ENCODE peak calls at places on chromosomes 6 and 20, in four cellular contexts. T is ascending aorta, I is mammary epithelial cell, N is right lobe of liver. B is an unnamed sample.

GRCh38 chr6:69233195-69233524 is 563.6 kb downstream of the LMBRD1 start:
- DNase-seq in N (no peak), T (no peak), I (no peak), B (no peak)

GRCh38 chr6:168905451-168906090 is 348.1 kb downstream of the THBS2 start:
- DNase-seq in N (no peak), I (peak), T (no peak), B (peak)

GRCh38 chr6:43877463-43878126 is 107.6 kb downstream of the VEGFA start:
- DNase-seq in T (no peak), N (no peak), I (no peak), B (no peak)

GRCh38 chr6:446418-447366 is 55.1 kb downstream of the IRF4 start:
- DNase-seq in I (no peak), N (no peak), T (no peak), B (no peak)

GRCh38 chr20:38732981-38733380 is 8.7 kb downstream of the SLC32A1 start:
- DNase-seq in N (no peak), T (no peak), I (no peak), B (no peak)

GRCh38 chr6:142784344-142784743 is 160.6 kb downstream of the HIVEP2 start:
- DNase-seq in N (no peak), I (no peak), T (no peak), B (no peak)

GRCh38 chr6:83057705-83058321 is 7.8 kb downstream of the UBE3D start:
- DNase-seq in I (peak), N (peak), T (no peak), B (peak)

GRCh38 chr6:84093405-84094049 is 60.0 kb downstream of the MRAP2 start:
- DNase-seq in N (no peak), T (no peak), I (no peak), B (no peak)

GRCh38 chr6:119207327-119207726 is 128.9 kb upstream of the FAM184A start:
- DNase-seq in I (no peak), T (no peak), N (no peak), B (no peak)

GRCh38 chr6:2947424-2947823 is 23.9 kb downstream of the SERPINB6 start:
- DNase-seq in N (no peak), T (no peak), I (no peak), B (no peak)

GRCh38 chr6:1713016-1713600 is 103.4 kb downstream of the FOXC1 start:
- DNase-seq in N (no peak), I (no peak), T (no peak), B (no peak)

GRCh38 chr20:2652724-2653510 is 485 bp downstream of the NOP56 start:
- DNase-seq in T (peak), N (no peak), I (peak), B (no peak)

GRCh38 chr20:15875446-15875845 is 697.8 kb downstream of the KIF16B start:
- DNase-seq in I (no peak), T (no peak), N (no peak), B (no peak)

GRCh38 chr6:87929843-87930288 is 117.8 kb upstream of the SPACA1 start:
- DNase-seq in N (peak), T (peak), I (peak), B (peak)

GRCh38 chr6:37135835-37136694 is 33.9 kb upstream of the PIM1 start:
- DNase-seq in N (peak), T (no peak), I (peak), B (peak)

GRCh38 chr6:37134622-37135191 is 35.2 kb upstream of the PIM1 start:
- DNase-seq in I (peak), T (peak), N (peak), B (peak)

GRCh38 chr20:50635676-50636600 is 55.4 kb downstream of the RIPOR3 start:
- DNase-seq in I (no peak), T (peak), N (peak), B (peak)

GRCh38 chr6:31402324-31403282 is 792 bp upstream of the MICA start:
- DNase-seq in N (no peak), I (no peak), T (no peak), B (peak)

GRCh38 chr6:29737707-29738630 is 14.7 kb downstream of the HLA-F start:
- DNase-seq in T (peak), I (peak), N (peak), B (peak)

GRCh38 chr6:146582857-146583256 is 15.9 kb upstream of the ADGB start:
- DNase-seq in N (peak), T (peak), I (no peak), B (peak)

GRCh38 chr6:163356324-163356723 is 58.2 kb upstream of the QKI start:
- DNase-seq in T (peak), N (peak), I (peak), B (peak)

GRCh38 chr20:8749986-8750385 is 318.9 kb upstream of the PLCB4 start:
- DNase-seq in T (no peak), N (no peak), I (no peak), B (no peak)

GRCh38 chr6:9621276-9621675 is 793.6 kb downstream of the TFAP2A start:
- DNase-seq in I (peak), N (no peak), T (no peak), B (peak)

GRCh38 chr20:35978041-35978513 is 9.7 kb downstream of the CNBD2 start:
- DNase-seq in T (no peak), I (no peak), N (no peak), B (peak)

GRCh38 chr6:102995491-102995890 is 1602.0 kb downstream of the GRIK2 start:
- DNase-seq in T (no peak), I (no peak), N (no peak), B (no peak)
- TF ChIP-seq CTCF in T (no peak), I (no peak), N (no peak), B (no peak)

DNA sequence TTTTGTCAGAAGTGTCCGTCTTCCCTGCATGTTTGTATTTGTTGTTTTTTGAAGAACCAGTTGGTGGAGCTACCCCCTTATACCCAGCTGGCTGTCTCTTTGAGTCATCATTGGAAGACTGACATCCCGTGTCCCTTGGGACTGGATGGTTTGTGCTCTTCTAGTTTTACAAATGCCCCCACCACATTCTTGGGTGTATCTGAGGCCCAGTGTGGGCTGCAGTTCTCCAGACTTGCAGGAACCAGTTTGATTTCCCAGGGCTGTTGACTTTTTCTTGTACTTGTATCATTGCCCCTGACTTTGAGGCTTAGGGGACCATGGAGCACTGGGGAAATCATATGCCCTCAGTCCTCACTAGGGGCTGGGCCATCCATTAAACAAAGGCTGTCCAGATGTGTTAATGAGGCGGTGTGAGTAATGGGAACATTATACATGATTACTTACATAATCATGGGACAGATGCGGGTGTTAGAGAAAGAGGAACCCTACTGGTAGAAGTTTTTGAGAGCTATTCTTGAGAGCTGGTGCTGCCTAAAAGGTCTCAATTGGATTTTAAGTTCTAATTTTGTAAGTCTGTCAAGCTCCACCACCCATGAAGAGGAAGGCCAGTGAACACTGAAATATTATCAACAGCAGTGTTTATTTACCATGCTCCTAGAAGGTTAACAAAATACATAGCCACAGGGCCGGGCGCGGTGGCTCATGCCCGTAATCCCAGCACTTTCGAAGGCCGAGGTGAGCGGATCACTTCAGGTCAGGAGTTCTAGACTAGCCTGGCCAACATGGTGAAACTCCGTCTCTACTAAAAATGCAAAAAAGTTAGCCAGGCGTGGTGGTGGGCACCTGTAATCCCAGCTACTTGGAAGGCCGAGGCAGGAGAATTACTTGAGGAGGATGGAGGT is 8.5 kb downstream of the JARID2 start:
- DNase-seq in I (no peak), N (no peak), T (no peak), B (peak)
- TF ChIP-seq CTCF in I (no peak), N (peak), T (no peak), B (peak)

GRCh38 chr20:210809-211502 is 16.1 kb upstream of the DEFB129 start:
- DNase-seq in T (no peak), I (no peak), N (no peak), B (no peak)

GRCh38 chr20:214383-214782 is 12.7 kb upstream of the DEFB129 start:
- DNase-seq in T (no peak), I (no peak), N (no peak), B (no peak)

GRCh38 chr20:208937-209566 is 18.0 kb upstream of the DEFB129 start:
- DNase-seq in N (no peak), T (no peak), I (peak), B (peak)
- TF ChIP-seq CTCF in N (peak), T (peak), I (peak), B (peak)

GRCh38 chr6:57177545-57178225 is 5.6 kb downstream of the BAG2 start:
- DNase-seq in N (no peak), I (no peak), T (peak), B (no peak)
- TF ChIP-seq CTCF in N (no peak), I (no peak), T (no peak), B (no peak)

GRCh38 chr6:106782524-106783265 is 153.3 kb downstream of the QRSL1 start:
- DNase-seq in I (no peak), T (no peak), N (no peak), B (no peak)

GRCh38 chr6:106773956-106774629 is 144.7 kb downstream of the QRSL1 start:
- DNase-seq in T (no peak), I (no peak), N (no peak), B (no peak)

GRCh38 chr6:106773482-106773881 is 144.1 kb downstream of the QRSL1 start:
- DNase-seq in N (no peak), I (peak), T (no peak), B (no peak)

GRCh38 chr6:106783631-106784566 is 154.5 kb downstream of the QRSL1 start:
- DNase-seq in T (no peak), N (no peak), I (peak), B (peak)

GRCh38 chr6:106778943-106779342 is 149.6 kb downstream of the QRSL1 start:
- DNase-seq in N (no peak), T (no peak), I (no peak), B (no peak)
- TF ChIP-seq CTCF in N (no peak), T (no peak), I (no peak), B (no peak)

DNA sequence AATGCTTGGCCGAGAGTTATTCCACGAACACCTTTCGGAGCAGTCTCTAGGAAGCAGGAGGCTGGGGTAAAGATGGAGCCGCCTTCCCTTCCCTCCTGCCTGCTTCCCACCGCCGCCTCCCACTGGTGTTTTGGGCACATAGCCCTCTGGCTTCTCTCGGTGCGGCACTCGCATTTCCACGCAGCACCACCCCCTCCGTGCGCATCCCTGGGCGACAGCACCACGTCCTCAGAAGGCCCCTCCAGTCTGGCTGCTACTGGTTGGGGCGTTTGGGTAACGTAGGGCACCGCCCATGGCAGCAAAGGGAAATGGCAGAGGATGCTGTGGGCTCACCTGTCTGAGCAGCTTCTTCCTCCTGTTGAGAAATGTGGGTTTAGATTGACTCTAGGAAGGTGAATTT is 2.4 kb downstream of the COL20A1 start:
- DNase-seq in I (no peak), N (no peak), T (no peak), B (no peak)
- TF ChIP-seq CTCF in I (no peak), N (no peak), T (no peak), B (no peak)

GRCh38 chr6:136410201-136411027 is 120.8 kb upstream of the BCLAF1 start:
- DNase-seq in N (no peak), T (no peak), I (no peak), B (no peak)
- TF ChIP-seq CTCF in N (no peak), T (no peak), I (no peak), B (no peak)

GRCh38 chr6:136035378-136036070 is 184.0 kb downstream of the PDE7B start:
- DNase-seq in T (no peak), N (no peak), I (no peak), B (peak)

GRCh38 chr6:136034422-136034821 is 182.9 kb downstream of the PDE7B start:
- DNase-seq in T (no peak), I (no peak), N (no peak), B (no peak)

GRCh38 chr6:136036071-136036380 is 184.5 kb downstream of the PDE7B start:
- DNase-seq in I (no peak), T (no peak), N (no peak), B (no peak)

GRCh38 chr6:136030131-136030530 is 178.6 kb downstream of the PDE7B start:
- DNase-seq in N (no peak), T (no peak), I (no peak), B (no peak)

DNA sequence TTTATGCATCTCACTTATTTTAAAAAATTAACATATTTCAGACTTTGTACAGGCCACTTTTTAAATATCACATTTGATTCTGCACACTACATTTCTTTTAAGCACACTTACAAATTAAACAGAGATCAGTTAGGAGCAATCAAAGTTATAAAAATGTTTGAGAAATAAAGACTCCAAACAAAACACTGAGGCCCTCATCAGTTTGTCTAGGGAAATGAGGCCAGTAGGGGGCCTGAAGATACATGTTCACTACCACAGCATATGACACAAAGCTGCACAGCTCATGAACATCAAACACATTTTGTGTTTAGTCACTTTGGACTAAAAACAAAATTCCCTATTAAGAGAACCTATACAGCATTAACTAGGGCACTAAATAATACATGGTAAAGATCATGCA is 180.5 kb downstream of the PDE7B start:
- DNase-seq in N (no peak), I (no peak), T (no peak), B (peak)
- TF ChIP-seq CTCF in N (peak), I (peak), T (no peak), B (peak)

GRCh38 chr6:138278326-138278725 is 60.0 kb upstream of the PBOV1 start:
- DNase-seq in N (peak), T (no peak), I (no peak), B (peak)
- TF ChIP-seq CTCF in N (peak), T (no peak), I (peak), B (no peak)

GRCh38 chr6:138987299-138987642 is 782 bp downstream of the REPS1 start:
- DNase-seq in I (peak), N (peak), T (no peak), B (no peak)

GRCh38 chr6:138986578-138986977 is 1.5 kb downstream of the REPS1 start:
- DNase-seq in N (no peak), T (no peak), I (peak), B (no peak)

GRCh38 chr6:138989098-138989983 is 1.3 kb upstream of the REPS1 start:
- DNase-seq in I (no peak), N (no peak), T (no peak), B (no peak)

GRCh38 chr6:138987643-138988468 is at the start of gene REPS1:
- DNase-seq in T (peak), N (peak), I (peak), B (peak)

GRCh38 chr6:138988469-138988834 is 399 bp upstream of the REPS1 start:
- DNase-seq in I (no peak), T (no peak), N (no peak), B (no peak)
- TF ChIP-seq CTCF in I (no peak), T (no peak), N (no peak), B (no peak)

B was measured in MCF 10A.